ENCODE peak calls at places on chromosome 14, in nine cellular contexts. G, Q, A, K, C, J, T, H and W are unnamed samples.

GRCh38 chr14:68638056-68638816 is 154.6 kb downstream of the ZFP36L1 start:
- DNase-seq in G (peak), Q (no peak), A (no peak), K (no peak), C (no peak), J (no peak), T (no peak), H (no peak), W (no peak)

GRCh38 chr14:89011727-89012271 is 187.3 kb downstream of the TTC8 start:
- DNase-seq in G (no peak), Q (no peak), A (no peak), K (no peak), C (no peak), J (no peak), T (no peak), H (no peak), W (no peak)

GRCh38 chr14:95835331-95835730 is 41.3 kb upstream of the TUNAR start:
- DNase-seq in G (no peak), Q (no peak), A (no peak), K (no peak), C (no peak), J (no peak), T (no peak), H (no peak), W (no peak)

GRCh38 chr14:56794557-56795283 is 15.6 kb downstream of the OTX2 start:
- DNase-seq in G (no peak), Q (no peak), A (no peak), K (peak), C (no peak), J (peak), T (no peak), H (no peak), W (peak)

GRCh38 chr14:100764716-100765115 is 38.0 kb downstream of the DLK1 start:
- DNase-seq in G (no peak), Q (no peak), A (no peak), K (no peak), C (no peak), J (no peak), T (no peak), H (no peak), W (no peak)

GRCh38 chr14:85542623-85543022 is 12.7 kb downstream of the FLRT2 start:
- DNase-seq in G (no peak), Q (no peak), A (no peak), K (no peak), C (no peak), J (no peak), T (no peak), H (no peak), W (no peak)

GRCh38 chr14:71135496-71135895 is 228.2 kb downstream of the PCNX1 start:
- DNase-seq in G (no peak), Q (no peak), A (no peak), K (no peak), C (no peak), J (no peak), T (no peak), H (no peak), W (no peak)

GRCh38 chr14:91830777-91831176 is 36.6 kb downstream of the TC2N start:
- DNase-seq in G (no peak), Q (no peak), A (no peak), K (no peak), C (no peak), J (no peak), T (no peak), H (no peak), W (no peak)

GRCh38 chr14:52000019-52000582 is 10.8 kb downstream of the RTRAF start:
- DNase-seq in G (no peak), Q (no peak), A (no peak), K (no peak), C (no peak), J (no peak), T (no peak), H (no peak), W (no peak)

GRCh38 chr14:52701223-52701622 is 5.8 kb upstream of the PSMC6 start:
- DNase-seq in G (no peak), Q (no peak), A (no peak), K (no peak), C (no peak), J (no peak), T (no peak), H (no peak), W (no peak)

GRCh38 chr14:37546621-37547447 is 48.2 kb downstream of the FOXA1 start:
- DNase-seq in G (no peak), Q (no peak), A (peak), K (no peak), C (no peak), J (no peak), T (no peak), H (peak), W (no peak)

GRCh38 chr14:95297832-95298231 is 21.9 kb downstream of the CLMN start:
- DNase-seq in G (no peak), Q (no peak), A (no peak), K (no peak), C (no peak), J (no peak), T (no peak), H (no peak), W (no peak)

GRCh38 chr14:86787782-86788181 is 1205.2 kb downstream of the GALC start:
- DNase-seq in G (no peak), Q (no peak), A (no peak), K (peak), C (peak), J (no peak), T (no peak), H (peak), W (no peak)

GRCh38 chr14:34013714-34014055 is 62.8 kb upstream of the EGLN3 start:
- DNase-seq in G (no peak), Q (no peak), A (no peak), K (no peak), C (no peak), J (no peak), T (no peak), H (no peak), W (no peak)

GRCh38 chr14:49139593-49139992 is 446.6 kb downstream of the RPS29 start:
- DNase-seq in G (no peak), Q (no peak), A (no peak), K (no peak), C (no peak), J (no peak), T (no peak), H (no peak), W (no peak)

DNA sequence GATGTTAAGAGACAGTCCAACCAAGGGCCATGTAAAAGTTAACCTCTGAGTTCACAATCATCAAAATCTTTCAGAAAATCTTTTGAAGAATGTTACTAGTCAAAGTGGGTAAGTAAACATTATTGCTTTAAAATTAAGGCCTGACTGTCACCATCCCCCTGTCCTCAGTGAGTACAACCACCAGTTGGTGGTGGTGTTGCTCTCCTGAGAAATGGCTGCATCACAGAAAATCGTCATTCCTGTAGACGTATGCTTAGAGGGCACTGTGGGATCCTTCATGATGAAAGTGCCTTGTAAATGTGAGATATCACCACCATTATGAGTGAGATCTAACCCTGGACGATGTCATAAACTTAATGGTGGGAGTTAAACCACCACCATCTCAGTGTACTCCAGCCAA is 451.2 kb downstream of the RPS29 start:
- DNase-seq in G (no peak), Q (no peak), A (no peak), K (no peak), C (no peak), J (no peak), T (no peak), H (no peak), W (no peak)
- TF ChIP-seq CTCF in G (no peak), Q (no peak), A (no peak), K (no peak), C (no peak), J (no peak), T (no peak), H (no peak), W (no peak)

GRCh38 chr14:61568572-61569011 is 126.7 kb upstream of the HIF1A start:
- DNase-seq in G (peak), Q (peak), A (no peak), K (peak), C (no peak), J (peak), T (no peak), H (no peak), W (peak)
- TF ChIP-seq CTCF in G (peak), Q (peak), A (no peak), K (no peak), C (no peak), J (no peak), T (no peak), H (peak), W (no peak)

GRCh38 chr14:32358781-32359180 is 29.7 kb downstream of the AKAP6 start:
- DNase-seq in G (no peak), Q (no peak), A (no peak), K (peak), C (no peak), J (no peak), T (no peak), H (no peak), W (no peak)

GRCh38 chr14:32349322-32349721 is 20.2 kb downstream of the AKAP6 start:
- DNase-seq in G (no peak), Q (no peak), A (no peak), K (no peak), C (no peak), J (no peak), T (no peak), H (no peak), W (no peak)

GRCh38 chr14:32350020-32350419 is 20.9 kb downstream of the AKAP6 start:
- DNase-seq in G (no peak), Q (no peak), A (no peak), K (no peak), C (no peak), J (no peak), T (no peak), H (no peak), W (no peak)

GRCh38 chr14:32352631-32353030 is 23.5 kb downstream of the AKAP6 start:
- DNase-seq in G (no peak), Q (no peak), A (no peak), K (no peak), C (no peak), J (no peak), T (no peak), H (no peak), W (no peak)

GRCh38 chr14:32354716-32355115 is 25.6 kb downstream of the AKAP6 start:
- DNase-seq in G (no peak), Q (no peak), A (no peak), K (peak), C (no peak), J (peak), T (no peak), H (no peak), W (no peak)
- TF ChIP-seq CTCF in G (no peak), Q (no peak), A (no peak), K (no peak), C (no peak), J (no peak), T (no peak), H (no peak), W (no peak)

GRCh38 chr14:62759796-62760195 is 285.5 kb downstream of the KCNH5 start:
- DNase-seq in G (no peak), Q (no peak), A (no peak), K (no peak), C (no peak), J (no peak), T (no peak), H (no peak), W (no peak)
- TF ChIP-seq CTCF in G (no peak), Q (no peak), A (no peak), K (no peak), C (no peak), J (no peak), T (no peak), H (no peak), W (no peak)

DNA sequence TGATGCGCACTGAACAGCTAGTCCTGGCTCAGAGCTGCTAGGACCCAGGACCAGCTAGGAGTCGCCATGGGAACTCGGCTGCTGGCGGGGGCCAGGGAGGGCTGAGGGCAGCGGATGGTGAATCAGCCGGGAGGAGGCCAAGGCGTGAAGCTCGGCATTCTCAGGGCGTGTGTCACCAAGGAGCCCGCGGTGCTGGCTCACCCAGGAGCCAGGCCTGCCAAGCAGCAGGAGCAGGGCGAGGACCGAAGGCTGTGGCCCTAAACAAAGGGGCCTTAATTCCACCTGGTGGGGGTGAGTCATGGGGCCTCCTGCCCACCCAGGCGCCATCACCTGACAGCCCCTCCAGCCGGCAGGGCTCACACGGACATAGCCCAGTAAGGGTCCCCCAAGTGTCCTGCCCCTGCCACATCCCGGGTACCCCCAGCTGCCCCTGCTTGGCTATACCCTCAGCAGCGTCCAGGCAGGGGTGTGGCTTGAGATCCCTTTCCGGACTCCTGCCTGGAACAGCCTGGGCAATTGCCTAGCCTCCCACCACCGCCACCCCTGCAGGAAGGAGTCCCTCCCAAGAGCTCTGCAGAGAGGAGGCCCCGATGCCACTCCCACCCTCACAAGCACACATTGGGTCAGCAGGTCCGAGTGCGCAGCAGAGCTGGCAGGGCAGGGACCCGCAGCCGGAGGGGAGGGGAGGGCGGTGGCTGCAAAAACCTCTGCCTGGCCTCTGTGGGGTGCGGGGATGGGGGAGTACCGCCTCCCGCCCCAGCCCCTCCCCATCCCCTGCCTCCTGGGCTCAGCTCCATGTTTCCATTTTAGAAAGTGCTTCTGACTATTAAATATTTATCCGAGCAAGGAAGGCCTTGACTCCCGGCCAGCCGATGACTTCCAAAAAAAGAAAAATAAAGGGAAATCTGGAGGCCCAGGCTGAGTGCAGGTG is 4.7 kb downstream of the AHNAK2 start:
- DNase-seq in G (peak), Q (peak), A (peak), K (peak), C (peak), J (peak), T (peak), H (peak), W (no peak)
- TF ChIP-seq CTCF in G (no peak), Q (no peak), A (no peak), K (no peak), C (no peak), J (no peak), T (no peak), H (no peak), W (no peak)

GRCh38 chr14:22613091-22613695 is 15.1 kb downstream of the ABHD4 start:
- DNase-seq in G (no peak), Q (no peak), A (no peak), K (no peak), C (no peak), J (no peak), T (no peak), H (peak), W (no peak)
- TF ChIP-seq CTCF in G (no peak), Q (no peak), A (peak), K (no peak), C (peak), J (no peak), T (no peak), H (no peak), W (no peak)

GRCh38 chr14:36524220-36524837 is 4.3 kb upstream of the NKX2-1 start:
- DNase-seq in G (no peak), Q (no peak), A (no peak), K (no peak), C (no peak), J (no peak), T (no peak), H (no peak), W (no peak)

GRCh38 chr14:36522972-36523685 is 3.1 kb upstream of the NKX2-1 start:
- DNase-seq in G (no peak), Q (no peak), A (no peak), K (peak), C (no peak), J (no peak), T (no peak), H (no peak), W (no peak)

GRCh38 chr14:36522347-36522971 is 2.4 kb upstream of the NKX2-1 start:
- DNase-seq in G (no peak), Q (no peak), A (no peak), K (no peak), C (no peak), J (peak), T (no peak), H (no peak), W (no peak)

GRCh38 chr14:36525746-36526099 is 5.7 kb upstream of the NKX2-1 start:
- DNase-seq in G (no peak), Q (no peak), A (no peak), K (no peak), C (no peak), J (no peak), T (no peak), H (no peak), W (no peak)

DNA sequence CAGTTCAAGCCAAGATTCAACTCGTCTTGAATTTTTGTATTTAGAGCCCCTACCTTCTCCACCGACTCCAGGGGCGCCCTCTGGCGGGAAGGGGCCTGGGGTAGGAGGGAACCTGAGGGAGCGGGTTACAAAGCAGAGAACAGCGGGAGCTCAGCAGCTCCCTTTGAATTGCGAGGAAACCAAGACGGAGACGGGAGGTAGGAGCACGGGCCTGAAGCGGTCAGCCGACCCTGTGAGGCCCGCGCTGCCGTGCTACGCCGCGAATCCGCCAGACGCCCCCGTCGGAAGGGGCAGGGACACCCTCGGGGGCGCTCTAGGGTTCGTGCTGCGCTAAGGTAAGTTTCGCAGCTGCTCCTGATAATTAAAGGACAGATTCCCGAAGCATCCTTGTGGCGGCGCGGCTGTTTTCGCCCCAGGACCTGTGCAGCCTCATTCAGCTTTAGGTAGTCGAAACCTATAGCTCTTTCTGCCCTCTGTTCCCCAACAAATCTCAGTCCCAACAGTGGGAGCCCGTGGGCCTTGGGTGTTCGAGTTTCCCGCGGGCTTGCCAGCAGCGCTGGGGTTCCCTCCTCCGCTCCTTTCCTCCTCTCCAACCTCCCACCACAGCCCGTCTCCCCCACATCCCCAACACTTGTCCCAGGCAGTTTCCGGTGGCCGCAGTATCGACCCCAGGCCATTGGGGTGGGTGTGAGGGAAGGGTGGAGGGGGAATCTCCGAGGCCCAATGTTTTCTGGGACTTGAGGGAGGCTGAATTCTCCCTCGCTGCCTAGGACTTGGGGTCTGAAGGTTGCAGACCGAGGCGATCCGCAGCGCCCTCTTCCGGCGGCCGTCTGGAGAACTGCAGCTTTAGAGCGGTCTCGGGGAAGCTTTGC is 5.1 kb upstream of the NKX2-1 start:
- DNase-seq in G (no peak), Q (no peak), A (no peak), K (peak), C (no peak), J (peak), T (no peak), H (no peak), W (peak)
- TF ChIP-seq CTCF in G (peak), Q (no peak), A (peak), K (peak), C (peak), J (no peak), T (peak), H (peak), W (peak)

DNA sequence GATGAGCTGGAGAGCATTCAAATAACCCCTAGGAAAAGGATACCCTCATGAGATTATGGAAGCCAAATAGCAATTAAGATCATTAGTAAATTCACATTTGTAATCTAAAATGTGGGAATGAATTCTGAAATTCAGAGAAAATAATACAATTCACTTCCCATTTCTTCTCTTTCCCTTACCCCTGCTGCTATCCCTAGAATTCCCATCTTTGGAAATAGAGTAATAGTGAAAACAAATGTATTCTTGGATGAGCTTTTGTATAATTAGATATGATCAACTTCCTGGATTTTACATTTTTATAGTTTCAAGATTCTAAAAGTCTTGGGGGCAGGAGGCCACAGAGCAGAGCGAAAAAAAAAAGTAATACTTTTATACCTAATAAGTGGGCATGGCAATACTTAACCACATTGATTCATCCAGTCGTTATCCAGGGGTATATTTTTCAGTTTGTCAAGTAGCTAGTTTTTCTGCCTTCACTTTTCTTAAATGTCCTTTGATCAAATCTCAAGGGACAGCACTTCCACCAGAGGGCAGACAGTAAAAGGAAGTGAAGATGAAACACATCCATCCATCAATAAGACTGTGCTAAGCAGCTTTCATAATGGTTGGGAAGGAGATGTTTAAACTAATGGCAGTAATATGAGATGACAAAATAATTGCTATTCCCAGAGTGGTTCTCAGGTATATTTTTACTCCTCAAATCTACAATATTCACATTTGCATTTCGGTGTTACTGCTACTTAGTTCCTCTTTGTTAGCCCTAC is 401.3 kb downstream of the DIO2 start:
- DNase-seq in G (no peak), Q (no peak), A (no peak), K (no peak), C (no peak), J (no peak), T (no peak), H (no peak), W (no peak)
- TF ChIP-seq CTCF in G (no peak), Q (no peak), A (peak), K (no peak), C (no peak), J (no peak), T (peak), H (peak), W (peak)

GRCh38 chr14:20247651-20248246 is 8.7 kb downstream of the OR11H4 start:
- DNase-seq in G (no peak), Q (no peak), A (no peak), K (no peak), C (no peak), J (no peak), T (no peak), H (no peak), W (no peak)
- TF ChIP-seq CTCF in G (no peak), Q (peak), A (no peak), K (no peak), C (no peak), J (no peak), T (no peak), H (no peak), W (no peak)